ENCODE peak calls at places on chromosomes 5 and 9, in eight cellular contexts. One of them, this sample, is unnamed.

GRCh38 chr9:126934441-126934840 is 19.9 kb downstream of the RALGPS1 start:
- DNase-seq in fibroblast of lung: no peak
- DNase-seq in GM23338: no peak
- DNase-seq in astrocyte: no peak
- DNase-seq in brain microvascular endothelial cell: no peak
- DNase-seq in tibial artery: no peak
- DNase-seq in DND-41: no peak
- DNase-seq in body of pancreas: no peak
- DNase-seq in this sample: no peak

GRCh38 chr9:4366649-4367330 is 66.9 kb upstream of the GLIS3 start:
- DNase-seq in fibroblast of lung: peak; percentile 54
- DNase-seq in DND-41: no peak
- DNase-seq in body of pancreas: peak; percentile 64
- DNase-seq in GM23338: peak; percentile 78
- DNase-seq in tibial artery: no peak
- DNase-seq in brain microvascular endothelial cell: peak; percentile 57
- DNase-seq in astrocyte: peak; percentile 40
- DNase-seq in this sample: peak; percentile 16

GRCh38 chr5:142860291-142860690 is 90.1 kb downstream of the ARHGAP26 start:
- DNase-seq in DND-41: peak; percentile 49
- DNase-seq in tibial artery: no peak
- DNase-seq in GM23338: no peak
- DNase-seq in astrocyte: no peak
- DNase-seq in body of pancreas: no peak
- DNase-seq in brain microvascular endothelial cell: no peak
- DNase-seq in fibroblast of lung: no peak
- DNase-seq in this sample: no peak

GRCh38 chr9:94870793-94871558 is 144.5 kb downstream of the AOPEP start:
- DNase-seq in body of pancreas: no peak
- DNase-seq in tibial artery: no peak
- DNase-seq in GM23338: no peak
- DNase-seq in brain microvascular endothelial cell: peak; percentile 59
- DNase-seq in DND-41: peak; percentile 29
- DNase-seq in astrocyte: peak; percentile 90
- DNase-seq in fibroblast of lung: no peak
- DNase-seq in this sample: no peak

GRCh38 chr5:10604975-10605374 is 41.1 kb downstream of the ANKRD33B start:
- DNase-seq in astrocyte: no peak
- DNase-seq in DND-41: no peak
- DNase-seq in GM23338: no peak
- DNase-seq in tibial artery: no peak
- DNase-seq in fibroblast of lung: no peak
- DNase-seq in body of pancreas: no peak
- DNase-seq in brain microvascular endothelial cell: no peak
- DNase-seq in this sample: no peak

GRCh38 chr5:76696254-76696653 is 19.7 kb upstream of the F2R start:
- DNase-seq in fibroblast of lung: no peak
- DNase-seq in brain microvascular endothelial cell: no peak
- DNase-seq in GM23338: no peak
- DNase-seq in DND-41: no peak
- DNase-seq in tibial artery: no peak
- DNase-seq in astrocyte: no peak
- DNase-seq in body of pancreas: no peak
- DNase-seq in this sample: no peak

GRCh38 chr5:176644878-176645670 is 2.2 kb upstream of the TSPAN17 start:
- DNase-seq in astrocyte: no peak
- DNase-seq in DND-41: no peak
- DNase-seq in fibroblast of lung: no peak
- DNase-seq in body of pancreas: no peak
- DNase-seq in tibial artery: no peak
- DNase-seq in GM23338: no peak
- DNase-seq in brain microvascular endothelial cell: no peak
- DNase-seq in this sample: peak; percentile 86

GRCh38 chr5:106415541-106415940 is 1255.2 kb downstream of the EFNA5 start:
- DNase-seq in body of pancreas: no peak
- DNase-seq in DND-41: no peak
- DNase-seq in fibroblast of lung: peak; percentile 79
- DNase-seq in brain microvascular endothelial cell: peak; percentile 93
- DNase-seq in tibial artery: no peak
- DNase-seq in GM23338: no peak
- DNase-seq in astrocyte: peak; percentile 94
- DNase-seq in this sample: no peak

GRCh38 chr5:73792687-73793320 is 166.8 kb downstream of the ARHGEF28 start:
- DNase-seq in astrocyte: peak; percentile 42
- DNase-seq in tibial artery: peak; percentile 73
- DNase-seq in brain microvascular endothelial cell: peak; percentile 80
- DNase-seq in fibroblast of lung: peak; percentile 81
- DNase-seq in body of pancreas: peak; percentile 84
- DNase-seq in DND-41: peak; percentile 67
- DNase-seq in GM23338: peak; percentile 83
- DNase-seq in this sample: peak; percentile 70

GRCh38 chr5:58933891-58934628 is 351.2 kb downstream of the RAB3C start:
- DNase-seq in astrocyte: no peak
- DNase-seq in fibroblast of lung: no peak
- DNase-seq in DND-41: no peak
- DNase-seq in tibial artery: no peak
- DNase-seq in GM23338: no peak
- DNase-seq in body of pancreas: no peak
- DNase-seq in brain microvascular endothelial cell: no peak
- DNase-seq in this sample: no peak

GRCh38 chr5:16437974-16438373 is 27.6 kb downstream of the ZNF622 start:
- DNase-seq in DND-41: no peak
- DNase-seq in tibial artery: no peak
- DNase-seq in body of pancreas: no peak
- DNase-seq in fibroblast of lung: no peak
- DNase-seq in GM23338: peak; percentile 17
- DNase-seq in astrocyte: no peak
- DNase-seq in brain microvascular endothelial cell: no peak
- DNase-seq in this sample: no peak

GRCh38 chr9:108575286-108575685 is 280.5 kb downstream of the ACTL7B start:
- DNase-seq in tibial artery: no peak
- DNase-seq in body of pancreas: no peak
- DNase-seq in brain microvascular endothelial cell: no peak
- DNase-seq in DND-41: no peak
- DNase-seq in astrocyte: no peak
- DNase-seq in GM23338: no peak
- DNase-seq in fibroblast of lung: no peak
- DNase-seq in this sample: no peak

GRCh38 chr9:111944467-111944866 is 47.9 kb downstream of the UGCG start:
- DNase-seq in astrocyte: no peak
- DNase-seq in body of pancreas: no peak
- DNase-seq in brain microvascular endothelial cell: peak; percentile 55
- DNase-seq in DND-41: no peak
- DNase-seq in fibroblast of lung: peak; percentile 43
- DNase-seq in tibial artery: no peak
- DNase-seq in GM23338: no peak
- DNase-seq in this sample: no peak

DNA sequence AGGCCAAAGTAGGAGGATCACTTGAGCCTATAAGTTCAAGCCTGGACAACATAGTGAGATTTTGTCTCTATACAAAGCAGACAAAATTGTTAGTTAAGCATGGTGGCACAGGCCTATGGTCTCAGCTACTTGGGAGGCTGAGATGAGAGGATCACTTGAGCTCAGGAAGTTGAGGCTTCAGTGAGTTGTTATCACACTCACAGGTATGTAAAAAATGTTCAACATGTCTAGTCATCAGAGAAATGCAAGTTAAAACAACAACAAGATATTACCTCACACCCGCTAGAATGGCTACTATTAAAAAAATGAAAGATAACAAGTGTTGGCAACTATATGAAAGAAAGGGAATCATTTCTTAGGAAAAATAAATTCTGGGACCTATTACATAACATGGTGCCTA is 341.5 kb upstream of the ST8SIA4 start:
- DNase-seq in body of pancreas: no peak
- DNase-seq in tibial artery: no peak
- DNase-seq in GM23338: no peak
- DNase-seq in brain microvascular endothelial cell: no peak
- DNase-seq in astrocyte: no peak
- DNase-seq in DND-41: no peak
- DNase-seq in fibroblast of lung: no peak
- DNase-seq in this sample: no peak
- TF ChIP-seq CTCF in body of pancreas: no peak
- TF ChIP-seq CTCF in tibial artery: no peak
- TF ChIP-seq CTCF in GM23338: no peak
- TF ChIP-seq CTCF in brain microvascular endothelial cell: no peak
- TF ChIP-seq CTCF in astrocyte: no peak
- TF ChIP-seq CTCF in DND-41: no peak
- TF ChIP-seq CTCF in fibroblast of lung: no peak
- TF ChIP-seq CTCF in this sample: no peak

DNA sequence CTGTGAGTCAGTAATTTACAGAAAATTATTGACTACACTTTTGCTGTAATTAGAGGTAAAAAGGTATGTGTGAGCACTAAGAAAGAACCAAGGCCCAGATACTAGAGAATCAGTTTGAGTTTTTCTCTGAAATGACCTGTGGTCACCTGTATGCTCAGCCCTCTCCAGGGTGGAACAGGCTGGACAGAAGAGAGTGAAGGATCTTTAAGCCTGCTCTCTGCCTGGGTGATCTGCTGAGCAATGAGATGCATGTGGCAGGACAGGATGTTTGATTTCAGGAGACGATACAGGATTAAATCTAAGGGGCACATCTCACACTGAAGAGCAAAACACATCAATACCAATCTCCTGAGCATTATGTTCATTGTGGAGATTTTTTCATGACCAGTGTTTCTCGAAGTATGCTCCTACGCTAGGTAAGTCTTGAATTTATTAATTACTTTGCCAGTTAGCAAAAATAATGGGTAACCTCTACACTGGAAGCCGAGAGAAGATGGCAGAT is 25.5 kb downstream of the HMGCR start:
- DNase-seq in brain microvascular endothelial cell: no peak
- DNase-seq in astrocyte: no peak
- DNase-seq in DND-41: no peak
- DNase-seq in tibial artery: no peak
- DNase-seq in fibroblast of lung: no peak
- DNase-seq in GM23338: no peak
- DNase-seq in body of pancreas: no peak
- DNase-seq in this sample: no peak
- H3K36me3 ChIP-seq in brain microvascular endothelial cell: peaks cover 41% of the 10 kb centered on the region
- H3K36me3 ChIP-seq in astrocyte: peaks cover 45% of the 10 kb centered on the region
- H3K36me3 ChIP-seq in DND-41: peaks cover 57% of the 10 kb centered on the region
- H3K36me3 ChIP-seq in tibial artery: peaks cover 21% of the 10 kb centered on the region
- H3K36me3 ChIP-seq in fibroblast of lung: peaks cover 10% of the 10 kb centered on the region
- H3K36me3 ChIP-seq in GM23338: peaks cover 42% of the 10 kb centered on the region
- H3K36me3 ChIP-seq in body of pancreas: peaks cover 7% of the 10 kb centered on the region
- H3K36me3 ChIP-seq in this sample: peaks cover 35% of the 10 kb centered on the region

DNA sequence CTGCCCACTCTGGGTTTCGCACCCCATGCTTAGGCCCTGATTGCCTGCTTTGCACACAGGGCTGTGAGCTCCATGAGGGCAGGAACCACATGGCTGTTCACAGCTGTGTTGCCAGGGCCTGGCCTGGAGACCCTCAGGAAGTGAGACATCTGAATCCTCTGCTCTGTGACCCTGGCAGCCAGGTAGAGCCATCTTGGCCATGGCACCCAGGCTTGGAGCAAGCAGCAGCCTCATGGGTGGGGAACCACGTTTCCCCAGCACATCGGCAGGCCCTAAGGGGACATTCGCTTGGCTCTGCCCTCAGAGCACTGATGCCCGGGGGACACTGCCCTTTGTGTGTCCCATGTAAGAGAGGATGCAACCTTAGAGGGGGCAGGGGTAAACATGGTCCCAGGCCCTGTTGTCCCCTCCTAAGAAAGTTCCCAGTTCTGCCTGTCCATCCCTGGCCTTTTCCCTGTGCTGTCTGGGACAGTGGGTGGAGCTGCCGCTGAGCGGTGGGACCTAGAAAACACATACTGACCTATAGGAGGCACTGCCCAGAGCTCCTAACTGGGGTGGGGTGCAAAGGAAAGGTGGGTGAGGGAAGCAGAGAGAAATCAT is 144.1 kb upstream of the IER5L start:
- DNase-seq in body of pancreas: no peak
- DNase-seq in GM23338: no peak
- DNase-seq in brain microvascular endothelial cell: no peak
- DNase-seq in tibial artery: peak; percentile 30
- DNase-seq in DND-41: no peak
- DNase-seq in astrocyte: no peak
- DNase-seq in fibroblast of lung: no peak
- DNase-seq in this sample: no peak
- H3K27ac ChIP-seq in body of pancreas: no peak overlapping the region
- H3K27ac ChIP-seq in GM23338: no peak overlapping the region
- H3K27ac ChIP-seq in brain microvascular endothelial cell: no peak overlapping the region
- H3K27ac ChIP-seq in tibial artery: peak overlapping the region; percentile 90
- H3K27ac ChIP-seq in DND-41: no peak overlapping the region
- H3K27ac ChIP-seq in astrocyte: no peak overlapping the region
- H3K27ac ChIP-seq in fibroblast of lung: no peak overlapping the region
- H3K27ac ChIP-seq in this sample: no peak overlapping the region

GRCh38 chr9:75976549-75976948 is 86.1 kb downstream of the PCSK5 start:
- DNase-seq in GM23338: no peak
- DNase-seq in fibroblast of lung: no peak
- DNase-seq in DND-41: no peak
- DNase-seq in tibial artery: no peak
- DNase-seq in astrocyte: no peak
- DNase-seq in brain microvascular endothelial cell: no peak
- DNase-seq in body of pancreas: no peak
- DNase-seq in this sample: no peak

GRCh38 chr9:75974006-75974766 is 83.7 kb downstream of the PCSK5 start:
- DNase-seq in tibial artery: no peak
- DNase-seq in body of pancreas: no peak
- DNase-seq in GM23338: no peak
- DNase-seq in DND-41: no peak
- DNase-seq in fibroblast of lung: no peak
- DNase-seq in astrocyte: no peak
- DNase-seq in brain microvascular endothelial cell: no peak
- DNase-seq in this sample: no peak

GRCh38 chr9:75983320-75983719 is 92.8 kb downstream of the PCSK5 start:
- DNase-seq in DND-41: no peak
- DNase-seq in fibroblast of lung: no peak
- DNase-seq in astrocyte: no peak
- DNase-seq in GM23338: no peak
- DNase-seq in body of pancreas: no peak
- DNase-seq in brain microvascular endothelial cell: no peak
- DNase-seq in tibial artery: no peak
- DNase-seq in this sample: no peak

DNA sequence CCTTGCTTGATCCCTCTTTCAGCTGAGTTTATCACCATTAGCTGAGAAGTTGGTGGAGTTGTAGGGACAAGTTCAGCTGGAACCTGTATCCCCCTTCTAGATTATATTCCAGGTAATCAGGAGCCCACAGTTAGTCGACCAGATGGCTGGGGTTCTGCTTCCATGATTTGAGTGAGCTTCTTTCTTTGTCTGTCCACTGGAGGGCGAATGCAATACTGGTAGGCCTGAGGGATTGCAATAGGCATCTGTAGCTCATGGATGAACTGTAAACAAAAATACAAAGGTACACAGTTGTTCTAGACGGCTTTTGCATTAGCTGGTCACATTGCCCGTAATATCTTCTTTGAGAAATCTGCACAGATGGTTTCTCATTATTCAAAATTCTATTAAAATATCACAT is 88.9 kb downstream of the PCSK5 start:
- DNase-seq in brain microvascular endothelial cell: peak; percentile 12
- DNase-seq in fibroblast of lung: no peak
- DNase-seq in DND-41: peak; percentile 26
- DNase-seq in tibial artery: no peak
- DNase-seq in astrocyte: no peak
- DNase-seq in GM23338: peak; percentile 77
- DNase-seq in body of pancreas: no peak
- DNase-seq in this sample: peak; percentile 51
- TF ChIP-seq CTCF in brain microvascular endothelial cell: peak; percentile 66
- TF ChIP-seq CTCF in fibroblast of lung: peak; percentile 28
- TF ChIP-seq CTCF in DND-41: peak; percentile 31
- TF ChIP-seq CTCF in tibial artery: no peak
- TF ChIP-seq CTCF in astrocyte: no peak
- TF ChIP-seq CTCF in GM23338: peak; percentile 58
- TF ChIP-seq CTCF in body of pancreas: no peak
- TF ChIP-seq CTCF in this sample: peak; percentile 36